ENCODE peak calls at places on chromosomes 12 and 14, in nine cellular contexts. B is NCI-H524; U is HFF-Myc; Z is activated CD4-positive, CD25-positive, alpha-beta regulatory T cell treated with anti-CD3 and anti-CD28 coated beads, Interleukin-2, amount 50 U/mL, for 72 hours; H is right lobe of liver; W is progenitor cell of endocrine pancreas; R is iris pigment epithelial cell; A is lung; E is spleen. V is an unnamed sample.
A peak's percentile ranks its signal among the peaks of the same experiment; 100 is the strongest.

GRCh38 chr12:47079894-47080724 is at the start of gene AMIGO2:
- DNase-seq in W (no peak), U (no peak), R (peak; percentile 54), Z (peak; percentile 51), E (peak; percentile 86), B (peak; percentile 12), H (peak; percentile 68), A (peak; percentile 59), V (peak; percentile 49)

GRCh38 chr12:86729798-86730197 is 473.6 kb upstream of the MGAT4C start:
- DNase-seq in B (no peak), W (no peak), E (no peak), A (no peak), Z (no peak), R (peak; percentile 57), U (no peak), H (no peak), V (no peak)

GRCh38 chr12:100661300-100661951 is 87.9 kb downstream of the GAS2L3 start:
- DNase-seq in Z (no peak), W (no peak), R (peak; percentile 66), U (no peak), A (no peak), H (no peak), E (no peak), B (no peak), V (no peak)

GRCh38 chr12:118120579-118121363 is 15.2 kb upstream of the PEBP1 start:
- DNase-seq in B (no peak), H (peak; percentile 81), W (peak; percentile 45), A (peak; percentile 74), R (peak; percentile 71), E (peak; percentile 86), Z (peak; percentile 68), U (peak; percentile 43), V (no peak)

GRCh38 chr14:75800792-75801191 is 139.7 kb downstream of the TTLL5 start:
- DNase-seq in R (no peak), E (no peak), H (no peak), W (no peak), B (no peak), Z (no peak), A (no peak), U (no peak), V (no peak)

GRCh38 chr12:28107679-28108078 is 82.6 kb upstream of the CCDC91 start:
- DNase-seq in R (no peak), H (no peak), B (no peak), Z (no peak), U (no peak), E (no peak), A (no peak), W (no peak), V (no peak)

GRCh38 chr12:14272954-14273910 is 92.2 kb upstream of the ATF7IP start:
- DNase-seq in W (no peak), H (no peak), Z (no peak), R (peak; percentile 75), B (no peak), A (no peak), E (no peak), U (no peak), V (no peak)

GRCh38 chr14:105927661-105928060 is 401.3 kb downstream of the TMEM121 start:
- DNase-seq in Z (no peak), H (peak; percentile 27), E (peak; percentile 62), W (no peak), A (no peak), B (no peak), R (no peak), U (no peak), V (no peak)

GRCh38 chr12:26704684-26705475 is 128.1 kb downstream of the ITPR2 start:
- DNase-seq in E (no peak), R (peak; percentile 56), A (no peak), U (no peak), H (no peak), W (no peak), B (no peak), Z (no peak), V (no peak)

GRCh38 chr14:89378119-89378518 is 38.9 kb downstream of the FOXN3 start:
- DNase-seq in B (no peak), Z (no peak), A (no peak), U (no peak), H (no peak), E (no peak), W (no peak), R (peak; percentile 93), V (no peak)

GRCh38 chr14:51019089-51019488 is 74.8 kb upstream of the PYGL start:
- DNase-seq in A (no peak), W (no peak), R (no peak), Z (no peak), H (no peak), B (no peak), U (no peak), E (no peak), V (no peak)

GRCh38 chr14:91060472-91061308 is at the start of gene RPS6KA5:
- DNase-seq in W (peak; percentile 99), A (peak; percentile 100), Z (peak; percentile 99), R (peak; percentile 100), U (peak; percentile 100), B (peak; percentile 100), H (peak; percentile 100), E (peak; percentile 100), V (peak; percentile 99)

GRCh38 chr12:77842430-77842829 is 11.7 kb downstream of the NAV3 start:
- DNase-seq in U (no peak), W (no peak), H (peak; percentile 63), E (no peak), R (peak; percentile 45), Z (no peak), B (no peak), A (no peak), V (no peak)

GRCh38 chr12:132043770-132044467 is 94.2 kb downstream of the EP400 start:
- DNase-seq in A (no peak), E (no peak), H (no peak), W (no peak), B (no peak), Z (no peak), U (no peak), R (no peak), V (no peak)

GRCh38 chr14:104977681-104978647 is at the start of gene AHNAK2:
- DNase-seq in E (peak; percentile 87), B (peak; percentile 66), H (peak; percentile 85), Z (peak; percentile 60), U (no peak), R (peak; percentile 75), W (peak; percentile 73), A (peak; percentile 64), V (no peak)

GRCh38 chr12:34219046-34219770 is 196.9 kb downstream of the ALG10 start:
- DNase-seq in A (no peak), W (no peak), Z (no peak), H (no peak), U (no peak), B (no peak), R (no peak), E (no peak), V (no peak)

GRCh38 chr12:107472308-107472707 is 213.3 kb upstream of the PWP1 start:
- DNase-seq in A (no peak), B (no peak), H (no peak), W (no peak), E (peak; percentile 51), R (no peak), Z (no peak), U (no peak), V (no peak)

GRCh38 chr14:81336009-81336408 is 64.1 kb downstream of the STON2 start:
- DNase-seq in E (no peak), H (no peak), R (no peak), W (no peak), B (no peak), U (no peak), Z (no peak), A (no peak), V (no peak)

GRCh38 chr14:50044040-50044651 is 72.2 kb downstream of the VCPKMT start:
- DNase-seq in R (no peak), A (no peak), U (no peak), E (no peak), W (no peak), B (no peak), Z (no peak), H (no peak), V (no peak)

GRCh38 chr12:57985685-57986084 is 44.3 kb downstream of the ATP23 start:
- DNase-seq in U (no peak), A (no peak), W (no peak), B (no peak), Z (no peak), H (no peak), R (peak; percentile 2), E (no peak), V (no peak)

GRCh38 chr12:56676851-56677601 is 11.1 kb downstream of the PTGES3 start:
- DNase-seq in H (no peak), R (no peak), Z (no peak), A (no peak), E (peak; percentile 20), U (no peak), B (no peak), W (no peak), V (no peak)

GRCh38 chr12:51793201-51793600 is 55.3 kb downstream of the FIGNL2 start:
- DNase-seq in R (peak; percentile 29), B (no peak), Z (no peak), W (no peak), H (no peak), U (no peak), A (no peak), E (no peak), V (peak; percentile 24)

GRCh38 chr14:99660794-99661193 is 15.9 kb downstream of the HHIPL1 start:
- DNase-seq in W (no peak), U (no peak), B (no peak), E (no peak), A (no peak), Z (no peak), R (no peak), H (no peak), V (no peak)